ENCODE peak calls at places on chromosomes 13 and 19, in nine cellular contexts. K is GM12891, Y is Calu3, W is tibial nerve, A is T-helper 17 cell, U is WTC11, X is activated T-cell treated with anti-CD3 and anti-CD28 coated beads for 1 hour, B is EL, V is cardiac muscle cell. C is an unnamed sample.

GRCh38 chr19:35673121-35673804 is 6.9 kb downstream of the UPK1A start:
- DNase-seq in X (peak; percentile 9), W (no peak), A (peak; percentile 10), B (peak; percentile 87), V (peak; percentile 38), U (peak; percentile 69), K (peak; percentile 46), Y (peak; percentile 74), C (no peak)

GRCh38 chr13:61410669-61411297 is 4.9 kb downstream of the PCDH20 start:
- DNase-seq in A (no peak), U (no peak), Y (no peak), K (no peak), B (no peak), V (peak; percentile 31), W (no peak), X (no peak), C (no peak)

GRCh38 chr13:38582133-38582532 is 104.7 kb upstream of the FREM2 start:
- DNase-seq in K (no peak), Y (peak; percentile 34), V (peak; percentile 54), W (no peak), U (no peak), X (no peak), B (peak; percentile 42), A (no peak), C (no peak)

GRCh38 chr13:30616927-30617314 is 799 bp upstream of the USPL1 start:
- DNase-seq in A (peak; percentile 42), B (peak; percentile 79), V (peak; percentile 89), K (no peak), Y (peak; percentile 41), U (no peak), W (peak; percentile 52), X (peak; percentile 30), C (peak; percentile 94)

GRCh38 chr19:44212865-44213346 is 574 bp downstream of the ZNF227 start:
- DNase-seq in K (no peak), W (no peak), U (no peak), V (no peak), Y (no peak), A (no peak), B (peak; percentile 55), X (no peak), C (no peak)

GRCh38 chr19:43462887-43463380 is 2.5 kb downstream of the LYPD3 start:
- DNase-seq in V (no peak), Y (no peak), B (no peak), A (no peak), W (no peak), K (no peak), X (no peak), U (no peak), C (no peak)

GRCh38 chr13:68439821-68440220 is 1209.7 kb upstream of the PCDH9 start:
- DNase-seq in K (no peak), U (no peak), W (no peak), Y (no peak), B (no peak), A (no peak), V (no peak), X (no peak), C (no peak)

GRCh38 chr13:98741741-98742435 is 10.6 kb downstream of the SLC15A1 start:
- DNase-seq in Y (no peak), X (no peak), U (no peak), A (no peak), K (no peak), W (no peak), B (no peak), V (no peak), C (no peak)

GRCh38 chr13:40552895-40553294 is 113.5 kb downstream of the FOXO1 start:
- DNase-seq in V (no peak), B (no peak), K (no peak), X (no peak), A (no peak), Y (no peak), U (no peak), W (no peak), C (no peak)

GRCh38 chr19:16197188-16197621 is 506 bp upstream of the AP1M1 start:
- DNase-seq in K (no peak), Y (no peak), V (no peak), A (no peak), U (no peak), B (peak; percentile 89), X (no peak), W (no peak), C (no peak)

GRCh38 chr19:2315121-2315817 is 7.3 kb upstream of the LINGO3 start:
- DNase-seq in X (no peak), A (no peak), V (no peak), K (no peak), Y (no peak), U (no peak), W (no peak), B (no peak), C (no peak)

GRCh38 chr13:29438772-29439171 is 156.7 kb downstream of the SLC7A1 start:
- DNase-seq in Y (no peak), U (no peak), A (no peak), W (no peak), K (no peak), B (no peak), V (peak; percentile 79), X (no peak), C (no peak)

GRCh38 chr13:101115762-101116161 is 300.5 kb downstream of the NALCN start:
- DNase-seq in Y (no peak), U (no peak), X (no peak), V (no peak), W (no peak), A (no peak), K (no peak), B (no peak), C (no peak)

GRCh38 chr13:91468301-91468700 is 69.9 kb downstream of the GPC5 start:
- DNase-seq in V (no peak), Y (no peak), X (no peak), A (no peak), U (no peak), W (no peak), K (no peak), B (peak; percentile 4), C (no peak)

GRCh38 chr19:43913383-43913782 is 21.7 kb downstream of the ZNF45 start:
- DNase-seq in Y (no peak), U (no peak), K (no peak), V (no peak), X (no peak), W (no peak), B (no peak), A (no peak), C (no peak)

GRCh38 chr19:41746593-41747227 is 8.6 kb upstream of the CEACAM6 start:
- DNase-seq in U (peak; percentile 67), A (peak; percentile 16), Y (peak; percentile 72), B (peak; percentile 49), X (peak; percentile 22), K (peak; percentile 35), V (no peak), W (no peak), C (no peak)

GRCh38 chr19:44374789-44375188 is 18.3 kb upstream of the ZNF112 start:
- DNase-seq in A (no peak), K (no peak), U (no peak), V (no peak), B (no peak), Y (no peak), X (no peak), W (no peak), C (no peak)

GRCh38 chr13:110616103-110617101 is 1.1 kb downstream of the NAXD start:
- DNase-seq in X (peak; percentile 23), K (no peak), A (no peak), W (no peak), U (peak; percentile 31), Y (peak; percentile 17), B (peak; percentile 54), V (no peak), C (no peak)

GRCh38 chr19:28542394-28543243 is 670.3 kb downstream of the UQCRFS1 start:
- DNase-seq in K (no peak), B (no peak), Y (no peak), U (no peak), A (no peak), V (no peak), W (no peak), X (no peak), C (no peak)

GRCh38 chr13:33284916-33285315 is 639 bp downstream of the STARD13 start:
- DNase-seq in X (no peak), K (no peak), W (no peak), U (no peak), V (no peak), A (no peak), Y (no peak), B (peak; percentile 38), C (no peak)

GRCh38 chr19:34925278-34925855 is 1.3 kb upstream of the ZNF30 start:
- DNase-seq in X (no peak), A (no peak), V (no peak), K (no peak), U (no peak), Y (no peak), B (no peak), W (no peak), C (no peak)

GRCh38 chr13:24502567-24503375 is 9.8 kb downstream of the PARP4 start:
- DNase-seq in A (no peak), B (peak; percentile 75), X (no peak), Y (peak; percentile 67), W (no peak), V (no peak), U (no peak), K (no peak), C (no peak)

GRCh38 chr13:44471686-44472085 is 98.1 kb downstream of the SERP2 start:
- DNase-seq in K (no peak), W (no peak), B (peak; percentile 69), A (no peak), V (no peak), U (no peak), Y (no peak), X (no peak), C (no peak)

GRCh38 chr13:64992314-64992713 is 2237.8 kb downstream of the PCDH9 start:
- DNase-seq in A (no peak), X (no peak), W (no peak), V (no peak), U (no peak), K (no peak), B (peak; percentile 10), Y (no peak), C (no peak)

GRCh38 chr13:99614465-99614885 is 113.2 kb downstream of the TM9SF2 start:
- DNase-seq in X (no peak), B (peak; percentile 6), U (peak; percentile 44), Y (peak; percentile 3), W (no peak), A (no peak), K (no peak), V (no peak), C (no peak)

GRCh38 chr13:113275387-113275786 is 21.7 kb upstream of the LAMP1 start:
- DNase-seq in V (peak; percentile 58), Y (peak; percentile 50), B (peak; percentile 70), U (peak; percentile 57), A (no peak), K (no peak), X (no peak), W (no peak), C (no peak)

GRCh38 chr19:4776436-4777205 is 14.9 kb upstream of the FEM1A start:
- DNase-seq in A (no peak), U (peak; percentile 28), Y (no peak), W (no peak), B (no peak), X (no peak), V (no peak), K (no peak), C (no peak)

GRCh38 chr13:87131611-87132010 is 539.6 kb upstream of the SLITRK5 start:
- DNase-seq in U (no peak), B (no peak), W (no peak), V (no peak), Y (no peak), A (no peak), K (no peak), X (no peak), C (no peak)

GRCh38 chr13:66543780-66544179 is 686.4 kb downstream of the PCDH9 start:
- DNase-seq in Y (no peak), W (no peak), K (no peak), X (no peak), U (peak; percentile 15), V (no peak), B (no peak), A (no peak), C (no peak)

C was measured in hypothalamus.